ENCODE peak calls at places on chromosomes 11 and 22, in six cellular contexts. K is A549; W is astrocyte of the spinal cord; E is activated naive CD4-positive, alpha-beta T cell treated with anti-CD3 and anti-CD28 coated beads for 36 hours; R is progenitor cell of endocrine pancreas; M is mammary epithelial cell. Y is an unnamed sample.

GRCh38 chr22:44639891-44640617 is 62.0 kb upstream of the PRR5 start:
- DNase-seq in K (no peak), W (no peak), E (no peak), R (no peak), M (no peak), Y (no peak)

GRCh38 chr11:129440028-129440630 is 64.5 kb downstream of the BARX2 start:
- DNase-seq in K (no peak), W (peak; percentile 1), E (peak; percentile 60), R (no peak), M (peak; percentile 99), Y (no peak)

GRCh38 chr22:50674127-50674493 is 1.5 kb downstream of the SHANK3 start:
- DNase-seq in K (no peak), W (no peak), E (no peak), R (no peak), M (no peak), Y (no peak)

GRCh38 chr11:113289341-113290187 is 24.8 kb upstream of the TTC12 start:
- DNase-seq in K (peak; percentile 61), W (peak; percentile 39), E (peak; percentile 82), R (peak; percentile 63), M (peak; percentile 41), Y (peak; percentile 42)

GRCh38 chr22:44200855-44201550 is 20.3 kb downstream of the PARVG start:
- DNase-seq in K (no peak), W (no peak), E (no peak), R (no peak), M (no peak), Y (no peak)

GRCh38 chr22:42324991-42325710 is 54.7 kb upstream of the TCF20 start:
- DNase-seq in K (no peak), W (no peak), E (no peak), R (no peak), M (no peak), Y (no peak)

GRCh38 chr22:33841281-33842005 is 78.8 kb downstream of the LARGE1 start:
- DNase-seq in K (no peak), W (no peak), E (no peak), R (no peak), M (no peak), Y (no peak)

GRCh38 chr11:59380263-59381059 is 21.8 kb downstream of the OR5AN1 start:
- DNase-seq in K (no peak), W (no peak), E (no peak), R (no peak), M (no peak), Y (no peak)

GRCh38 chr11:78192911-78193341 is 4.2 kb downstream of the USP35 start:
- DNase-seq in K (no peak), W (no peak), E (peak; percentile 72), R (no peak), M (no peak), Y (no peak)

GRCh38 chr22:30421695-30422480 is 3.7 kb upstream of the MTFP1 start:
- DNase-seq in K (no peak), W (no peak), E (peak; percentile 28), R (no peak), M (no peak), Y (no peak)

GRCh38 chr11:31940396-31941037 is 129.4 kb upstream of the PAX6 start:
- DNase-seq in K (no peak), W (peak; percentile 15), E (no peak), R (no peak), M (no peak), Y (no peak)

GRCh38 chr22:39490135-39490798 is 11.8 kb upstream of the MIEF1 start:
- DNase-seq in K (peak; percentile 87), W (peak; percentile 62), E (peak; percentile 85), R (no peak), M (peak; percentile 75), Y (peak; percentile 69)

GRCh38 chr11:12074529-12075195 is 35.7 kb upstream of the MICAL2 start:
- DNase-seq in K (no peak), W (no peak), E (no peak), R (no peak), M (no peak), Y (no peak)

GRCh38 chr11:96067160-96067559 is 143.3 kb upstream of the MTMR2 start:
- DNase-seq in K (no peak), W (no peak), E (no peak), R (no peak), M (no peak), Y (no peak)

GRCh38 chr11:83827520-83827919 is 541.4 kb upstream of the CCDC90B start:
- DNase-seq in K (no peak), W (peak; percentile 26), E (no peak), R (no peak), M (no peak), Y (no peak)

GRCh38 chr11:8484251-8484650 is 109.8 kb downstream of the STK33 start:
- DNase-seq in K (no peak), W (no peak), E (no peak), R (no peak), M (no peak), Y (no peak)

GRCh38 chr11:86396403-86396802 is 21.7 kb downstream of the CCDC81 start:
- DNase-seq in K (no peak), W (peak; percentile 63), E (no peak), R (no peak), M (peak; percentile 21), Y (no peak)

GRCh38 chr11:66047541-66048365 is 1.2 kb downstream of the GAL3ST3 start:
- DNase-seq in K (no peak), W (no peak), E (no peak), R (no peak), M (no peak), Y (no peak)

GRCh38 chr11:61747389-61748285 is 4.8 kb upstream of the MYRF start:
- DNase-seq in K (peak; percentile 78), W (peak; percentile 56), E (peak; percentile 57), R (peak; percentile 81), M (peak; percentile 31), Y (no peak)

GRCh38 chr11:62295504-62295903 is 3.4 kb downstream of the SCGB1D4 start:
- DNase-seq in K (no peak), W (peak; percentile 36), E (peak; percentile 58), R (peak; percentile 40), M (peak; percentile 17), Y (no peak)

GRCh38 chr22:31734512-31734911 is 15.4 kb downstream of the PRR14L start:
- DNase-seq in K (no peak), W (peak; percentile 61), E (no peak), R (no peak), M (peak; percentile 80), Y (no peak)

GRCh38 chr11:3836903-3837302 is 3.9 kb downstream of the RHOG start:
- DNase-seq in K (no peak), W (no peak), E (peak; percentile 72), R (no peak), M (no peak), Y (peak; percentile 46)

GRCh38 chr11:107493117-107493516 is 35.5 kb upstream of the CWF19L2 start:
- DNase-seq in K (peak; percentile 6), W (peak; percentile 27), E (no peak), R (no peak), M (peak; percentile 80), Y (no peak)

GRCh38 chr11:34493926-34494595 is 19.5 kb downstream of the ELF5 start:
- DNase-seq in K (no peak), W (no peak), E (no peak), R (no peak), M (no peak), Y (no peak)

GRCh38 chr11:69644071-69644961 is 3.4 kb downstream of the CCND1 start:
- DNase-seq in K (peak; percentile 28), W (peak; percentile 96), E (no peak), R (no peak), M (peak; percentile 69), Y (no peak)

GRCh38 chr11:5679811-5680210 is 5.1 kb downstream of the TRIM5 start:
- DNase-seq in K (no peak), W (peak; percentile 14), E (no peak), R (no peak), M (no peak), Y (no peak)

GRCh38 chr11:20156280-20156875 is 3.9 kb downstream of the DBX1 start:
- DNase-seq in K (no peak), W (no peak), E (peak; percentile 76), R (no peak), M (no peak), Y (peak; percentile 42)

GRCh38 chr22:50525991-50526848 is 822 bp upstream of the SCO2 start:
- DNase-seq in K (peak; percentile 53), W (peak; percentile 72), E (peak; percentile 95), R (peak; percentile 70), M (peak; percentile 74), Y (peak; percentile 82)

GRCh38 chr22:39205344-39206021 is 39.3 kb downstream of the PDGFB start:
- DNase-seq in K (peak; percentile 76), W (peak; percentile 74), E (peak; percentile 38), R (no peak), M (peak; percentile 78), Y (peak; percentile 58)

GRCh38 chr11:93740802-93741093 is 547 bp downstream of the TAF1D start:
- DNase-seq in K (peak; percentile 35), W (peak; percentile 64), E (peak; percentile 71), R (no peak), M (peak; percentile 32), Y (peak; percentile 33)

GRCh38 chr11:27075192-27075591 is 34.6 kb downstream of the BBOX1 start:
- DNase-seq in K (no peak), W (peak; percentile 82), E (no peak), R (no peak), M (no peak), Y (no peak)

GRCh38 chr22:20567371-20567847 is 60.0 kb downstream of the MED15 start:
- DNase-seq in K (no peak), W (peak; percentile 55), E (no peak), R (no peak), M (peak; percentile 79), Y (no peak)

GRCh38 chr11:114085965-114086364 is 26.5 kb downstream of the ZBTB16 start:
- DNase-seq in K (no peak), W (no peak), E (no peak), R (no peak), M (no peak), Y (no peak)

GRCh38 chr22:46537221-46537945 is at the start of gene CELSR1:
- DNase-seq in K (peak; percentile 72), W (no peak), E (peak; percentile 14), R (peak; percentile 67), M (peak; percentile 83), Y (no peak)

GRCh38 chr11:116693206-116694016 is 79.4 kb downstream of the BUD13 start:
- DNase-seq in K (no peak), W (no peak), E (no peak), R (no peak), M (peak; percentile 77), Y (no peak)

GRCh38 chr11:41613321-41613720 is 153.9 kb upstream of the LRRC4C start:
- DNase-seq in K (no peak), W (peak; percentile 4), E (no peak), R (no peak), M (peak; percentile 30), Y (no peak)

GRCh38 chr22:35357883-35358621 is 22.8 kb upstream of the HMOX1 start:
- DNase-seq in K (peak; percentile 43), W (peak; percentile 15), E (no peak), R (no peak), M (peak; percentile 96), Y (no peak)

GRCh38 chr11:114075891-114076441 is 16.5 kb downstream of the ZBTB16 start:
- DNase-seq in K (peak; percentile 46), W (peak; percentile 74), E (peak; percentile 59), R (peak; percentile 37), M (no peak), Y (no peak)